ENCODE peak calls at places on chromosomes 12 and 14, in six cellular contexts. R, B, M, Z, X and Q are unnamed samples.

GRCh38 chr14:51369814-51370213 is 129.8 kb downstream of the TMX1 start:
- DNase-seq in M (no peak), X (no peak), B (no peak), R (no peak), Z (no peak), Q (no peak)

GRCh38 chr12:122991623-122992275 is 11.3 kb downstream of the ARL6IP4 start:
- DNase-seq in R (no peak), X (no peak), Z (no peak), M (no peak), B (no peak), Q (no peak)

GRCh38 chr12:106954462-106955376 is 988 bp upstream of the TMEM263 start:
- DNase-seq in M (peak; percentile 52), X (peak; percentile 25), B (no peak), R (no peak), Z (peak; percentile 80), Q (peak; percentile 31)

GRCh38 chr14:39755269-39755878 is 323.1 kb upstream of the FBXO33 start:
- DNase-seq in Z (no peak), X (no peak), R (no peak), M (no peak), B (no peak), Q (no peak)

GRCh38 chr12:104722541-104723534 is 235.3 kb downstream of the SLC41A2 start:
- DNase-seq in M (no peak), B (no peak), R (no peak), Z (peak; percentile 64), X (peak; percentile 38), Q (no peak)

GRCh38 chr14:22472935-22473854 is 115.8 kb downstream of the DAD1 start:
- DNase-seq in X (peak; percentile 72), R (peak; percentile 33), M (no peak), Z (no peak), B (no peak), Q (no peak)

GRCh38 chr14:88614218-88614907 is 51.5 kb downstream of the ZC3H14 start:
- DNase-seq in X (no peak), B (peak; percentile 82), R (no peak), Z (no peak), M (no peak), Q (no peak)

GRCh38 chr14:86055512-86055911 is 525.6 kb downstream of the FLRT2 start:
- DNase-seq in Z (no peak), R (no peak), B (no peak), X (peak; percentile 35), M (no peak), Q (no peak)

GRCh38 chr14:59182641-59183040 is 5.8 kb upstream of the DAAM1 start:
- DNase-seq in X (no peak), M (no peak), B (no peak), R (no peak), Z (no peak), Q (no peak)

GRCh38 chr12:85157023-85157626 is 121.0 kb downstream of the LRRIQ1 start:
- DNase-seq in X (no peak), R (no peak), M (no peak), Z (no peak), B (no peak), Q (no peak)

GRCh38 chr12:99110212-99110611 is 465.1 kb downstream of the APAF1 start:
- DNase-seq in Z (no peak), M (no peak), R (no peak), X (no peak), B (no peak), Q (no peak)

DNA sequence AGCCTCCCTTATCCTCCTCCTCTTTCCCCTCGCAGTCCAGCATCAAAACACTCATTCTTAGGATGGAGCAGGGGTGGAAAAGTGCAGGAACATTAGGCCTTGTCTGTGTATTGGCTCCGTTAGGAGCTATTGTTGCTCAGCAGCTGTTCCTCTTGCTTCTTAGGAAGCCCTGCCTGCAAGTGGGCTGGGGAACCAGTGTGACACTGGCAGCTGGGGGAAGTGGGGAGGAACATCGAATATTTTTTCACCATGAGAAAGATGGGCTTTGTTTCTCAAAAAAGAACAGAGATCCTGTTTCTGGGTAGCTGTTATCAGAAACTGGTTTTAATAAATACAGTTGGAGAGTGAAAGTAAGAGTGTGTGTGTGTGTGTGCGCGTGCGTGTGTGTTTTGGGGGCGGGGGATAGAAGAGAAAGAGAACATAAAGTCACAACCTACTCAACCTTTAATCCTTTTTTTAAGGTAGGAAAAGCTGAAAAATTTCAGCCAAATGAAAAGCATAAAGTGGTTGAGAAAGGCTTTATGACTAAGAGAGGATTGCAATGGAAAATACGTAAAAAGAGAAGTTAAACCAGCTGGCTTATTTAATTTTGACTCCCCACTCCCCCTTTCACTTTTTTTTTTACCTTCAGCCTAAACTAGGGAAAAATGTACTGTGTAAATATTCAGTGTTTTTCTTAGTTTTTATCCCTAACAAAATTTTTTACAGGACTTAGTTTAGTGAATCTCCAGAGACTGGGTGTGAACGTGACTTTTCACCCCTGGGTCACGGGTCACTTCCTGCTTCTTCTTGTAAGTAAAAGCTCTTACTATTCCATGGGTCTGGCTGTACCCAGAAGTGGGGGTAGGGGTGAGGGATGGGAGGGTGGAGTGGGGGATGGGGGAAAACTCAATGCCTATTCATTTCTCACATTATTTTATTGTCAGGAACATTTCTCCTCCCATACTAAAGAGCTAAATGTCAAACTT is 197.1 kb upstream of the PLEKHG7 start:
- DNase-seq in Z (peak; percentile 79), B (peak; percentile 3), X (peak; percentile 51), R (no peak), M (peak; percentile 75), Q (peak; percentile 81)
- H3K4me1 ChIP-seq in Z (peaks cover 2% of the 10 kb centered on the region), B (no peaks in the 10 kb centered on the region), X (peaks cover 47% of the 10 kb centered on the region), R (no peaks in the 10 kb centered on the region), M (peaks cover 5% of the 10 kb centered on the region), Q (peaks cover 47% of the 10 kb centered on the region)

DNA sequence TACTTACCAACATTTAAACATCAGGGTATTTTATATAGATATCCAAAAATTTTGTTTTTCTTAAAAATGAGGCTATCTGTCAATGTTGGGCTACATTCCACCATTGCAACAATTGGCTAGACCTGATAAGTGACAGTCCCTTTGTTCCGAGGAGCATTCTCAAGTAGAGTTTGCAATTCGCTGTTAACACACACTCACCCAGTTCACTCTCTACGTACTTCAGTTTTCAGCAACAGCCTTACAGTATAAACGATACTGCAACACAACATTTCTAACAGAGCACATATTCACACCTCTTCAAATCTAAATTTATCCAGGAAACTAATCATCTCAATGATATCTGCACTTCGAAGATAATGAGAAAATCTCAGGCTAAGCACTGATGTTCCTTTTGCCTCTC is 393.5 kb downstream of the NAV3 start:
- DNase-seq in M (no peak), R (no peak), B (no peak), X (no peak), Z (no peak), Q (no peak)
- H3K4me1 ChIP-seq in M (no peaks in the 10 kb centered on the region), R (no peaks in the 10 kb centered on the region), B (no peaks in the 10 kb centered on the region), X (peaks cover under 1% of the 10 kb centered on the region), Z (no peaks in the 10 kb centered on the region), Q (no peaks in the 10 kb centered on the region)

DNA sequence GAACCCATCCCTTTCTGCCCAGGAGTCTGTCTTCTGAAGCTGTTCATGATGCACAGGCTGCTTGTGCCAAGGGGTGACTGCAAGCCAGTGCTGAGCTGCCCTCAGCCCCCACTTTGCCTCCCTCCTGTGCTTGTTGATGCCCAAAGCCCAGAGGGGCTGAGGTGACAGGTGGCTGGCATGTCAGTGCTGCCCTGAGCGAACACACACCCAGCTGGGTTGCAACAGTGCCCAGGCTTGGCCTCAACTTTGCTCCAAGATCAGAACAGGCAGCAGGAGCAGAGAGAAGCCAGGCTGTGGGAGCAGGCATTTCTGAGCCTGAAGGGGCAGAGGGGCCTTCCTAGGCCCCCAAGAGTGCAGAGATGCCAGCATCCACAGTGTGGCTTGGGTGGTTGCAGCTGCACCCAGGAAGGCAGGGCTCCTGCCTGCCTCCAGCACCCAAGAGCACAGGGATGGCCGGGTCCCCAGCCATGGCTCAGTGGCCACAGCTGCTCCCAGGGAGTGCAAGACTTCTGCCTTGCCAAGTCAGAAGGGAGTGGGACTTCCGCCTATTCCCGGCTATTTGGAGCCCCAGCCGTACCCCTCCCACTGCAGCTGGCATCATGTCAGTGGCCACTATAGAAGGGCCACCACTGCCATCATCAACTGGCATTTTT is 83.1 kb downstream of the SLC16A7 start:
- DNase-seq in Z (no peak), X (no peak), R (no peak), B (no peak), M (no peak), Q (no peak)
- H3K4me1 ChIP-seq in Z (no peaks in the 10 kb centered on the region), X (no peaks in the 10 kb centered on the region), R (no peaks in the 10 kb centered on the region), B (no peaks in the 10 kb centered on the region), M (no peaks in the 10 kb centered on the region), Q (no peaks in the 10 kb centered on the region)

DNA sequence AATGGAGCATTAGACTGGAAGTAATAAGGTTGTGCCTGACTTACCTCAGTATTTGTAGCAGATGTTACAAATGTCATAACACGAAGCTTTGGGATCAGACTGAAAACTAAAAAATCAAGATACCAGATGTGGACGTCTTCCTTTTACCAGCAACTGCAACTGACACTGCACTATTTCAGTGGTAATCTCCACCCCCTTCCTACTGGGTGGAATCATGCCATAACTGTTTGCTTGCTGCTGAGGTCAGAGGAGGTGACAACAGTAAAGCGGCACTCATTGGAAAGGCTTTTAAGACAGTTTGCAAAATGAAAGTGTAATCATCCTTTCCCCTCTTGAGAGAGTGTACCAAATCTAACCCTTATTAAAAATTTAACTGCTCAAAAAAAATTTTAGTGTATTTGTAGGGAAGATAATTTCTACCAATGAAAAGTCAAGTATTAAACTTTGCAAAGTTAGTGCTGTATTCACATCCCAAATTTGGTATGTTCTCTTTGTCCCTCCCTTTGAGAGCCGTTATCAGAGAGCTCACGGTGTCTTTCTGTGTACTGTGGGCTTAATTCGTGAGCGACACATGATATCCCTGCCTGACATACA is 420.7 kb downstream of the NPAS3 start:
- DNase-seq in Z (no peak), X (no peak), R (no peak), B (no peak), M (no peak), Q (no peak)
- H3K4me1 ChIP-seq in Z (no peaks in the 10 kb centered on the region), X (peaks cover 45% of the 10 kb centered on the region), R (peaks cover 5% of the 10 kb centered on the region), B (peaks cover 5% of the 10 kb centered on the region), M (no peaks in the 10 kb centered on the region), Q (no peaks in the 10 kb centered on the region)

DNA sequence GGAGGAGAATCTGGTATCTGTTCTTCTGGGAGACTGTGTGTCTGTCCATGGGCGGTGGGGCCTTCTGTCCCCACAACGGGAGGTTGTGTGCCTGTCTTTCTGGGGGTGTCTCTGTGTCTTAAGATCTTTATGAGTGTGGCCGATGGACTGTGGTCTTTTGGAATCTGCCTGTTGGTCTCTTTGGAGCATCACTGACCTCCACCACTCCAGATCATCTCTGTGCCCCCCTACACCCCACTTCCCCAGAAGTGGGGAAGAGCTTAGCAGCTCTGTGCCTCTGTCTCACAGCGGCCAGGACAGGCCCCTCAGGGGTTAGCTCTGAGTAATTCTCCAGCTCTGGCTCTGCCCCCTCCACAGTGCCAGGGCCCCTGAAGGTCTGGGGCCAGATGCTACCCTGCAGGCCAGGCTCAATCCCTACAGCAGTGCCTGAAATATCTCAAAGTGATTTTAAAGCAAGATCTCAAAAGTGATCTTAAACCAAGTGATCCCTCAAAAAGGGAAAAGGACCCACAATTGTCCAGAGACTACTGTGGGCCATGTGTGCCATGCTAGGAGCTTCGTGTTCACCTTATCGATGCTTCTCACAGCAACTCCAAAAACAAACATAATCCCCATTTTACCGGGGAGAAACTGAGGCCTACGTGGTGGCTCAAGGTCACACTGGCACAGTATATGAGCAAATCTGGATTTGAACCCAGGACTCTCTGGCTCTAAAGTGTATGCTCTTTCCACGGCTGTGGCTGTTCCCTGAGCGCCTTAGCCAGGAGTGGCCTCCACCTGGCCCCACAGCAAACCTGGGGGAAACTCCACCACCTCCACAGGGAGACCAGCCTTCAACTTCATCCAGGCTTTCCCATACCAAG is 26.0 kb upstream of the KRT78 start:
- DNase-seq in X (no peak), M (no peak), B (peak; percentile 12), R (no peak), Z (no peak), Q (no peak)
- H3K4me1 ChIP-seq in X (peaks cover 12% of the 10 kb centered on the region), M (peaks cover 21% of the 10 kb centered on the region), B (peaks cover 51% of the 10 kb centered on the region), R (no peaks in the 10 kb centered on the region), Z (no peaks in the 10 kb centered on the region), Q (peaks cover 44% of the 10 kb centered on the region)